ENCODE peak calls at places on chromosomes 13 and 19, in six cellular contexts. N, W, S, G, H and E are unnamed samples. For H3K4me1, the result is how much of the 10 kb centered on the place peaks cover.

GRCh38 chr19:57818378-57818777 is 3.7 kb upstream of the ZNF552 start:
- DNase-seq in N (no peak), W (no peak), S (no peak), G (no peak), H (no peak), E (no peak)

GRCh38 chr13:21567714-21568113 is 36.3 kb downstream of the MICU2 start:
- DNase-seq in N (no peak), W (no peak), S (no peak), G (no peak), H (no peak), E (no peak)

GRCh38 chr13:38473305-38473704 is 123.7 kb downstream of the UFM1 start:
- DNase-seq in N (no peak), W (no peak), S (no peak), G (no peak), H (no peak), E (no peak)

GRCh38 chr13:20772401-20773131 is 1.2 kb downstream of the EEF1AKMT1 start:
- DNase-seq in N (no peak), W (no peak), S (no peak), G (no peak), H (no peak), E (no peak)

GRCh38 chr13:98853791-98854191 is 101.3 kb upstream of the SLC15A1 start:
- DNase-seq in N (peak), W (no peak), S (no peak), G (no peak), H (no peak), E (no peak)

GRCh38 chr13:51780099-51780498 is 23.9 kb downstream of the DHRS12 start:
- DNase-seq in N (no peak), W (no peak), S (no peak), G (no peak), H (no peak), E (peak)

GRCh38 chr19:14410054-14410774 is 8.9 kb downstream of the DDX39A start:
- DNase-seq in N (no peak), W (no peak), S (no peak), G (no peak), H (no peak), E (peak)

GRCh38 chr13:46684287-46685001 is 112.5 kb downstream of the ESD start:
- DNase-seq in N (no peak), W (no peak), S (no peak), G (peak), H (no peak), E (no peak)

GRCh38 chr13:23159587-23160240 is 21.1 kb upstream of the SGCG start:
- DNase-seq in N (no peak), W (no peak), S (no peak), G (no peak), H (no peak), E (peak)

GRCh38 chr19:35055715-35056179 is 14.2 kb downstream of the HPN start:
- DNase-seq in N (no peak), W (no peak), S (no peak), G (no peak), H (no peak), E (no peak)

GRCh38 chr13:28199089-28199488 is 60.7 kb downstream of the PAN3 start:
- DNase-seq in N (no peak), W (no peak), S (no peak), G (no peak), H (no peak), E (no peak)

GRCh38 chr13:41751277-41751676 is 209.6 kb downstream of the VWA8 start:
- DNase-seq in N (no peak), W (peak), S (no peak), G (no peak), H (no peak), E (peak)

GRCh38 chr13:104473936-104474335 is 1407.7 kb upstream of the SLC10A2 start:
- DNase-seq in N (no peak), W (no peak), S (no peak), G (no peak), H (no peak), E (no peak)

GRCh38 chr19:38228005-38228377 is 4.0 kb upstream of the DPF1 start:
- DNase-seq in N (no peak), W (no peak), S (no peak), G (no peak), H (no peak), E (no peak)

GRCh38 chr13:19153782-19154450 is 27.7 kb downstream of the TUBA3C start:
- DNase-seq in N (no peak), W (no peak), S (no peak), G (no peak), H (no peak), E (no peak)

DNA sequence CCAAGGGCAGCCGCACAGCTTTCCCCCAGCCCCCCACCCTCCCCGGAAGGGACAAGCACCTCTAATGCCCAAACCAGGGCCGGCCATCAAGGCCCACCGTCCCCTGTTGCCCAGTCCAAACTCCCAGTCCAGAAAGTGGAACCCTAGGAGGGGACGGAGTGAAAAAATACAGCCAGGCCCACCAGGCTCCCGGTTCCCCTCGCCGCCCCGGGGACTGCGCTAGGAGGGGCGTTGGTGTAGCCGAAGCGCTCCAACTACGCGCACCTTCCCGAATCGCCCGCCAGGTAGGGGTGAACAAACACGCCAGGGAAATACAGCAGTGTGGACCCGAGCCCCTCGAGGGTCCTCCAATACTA is 1.3 kb downstream of the KLF16 start:
- DNase-seq in N (no peak), W (no peak), S (no peak), G (no peak), H (no peak), E (no peak)
- H3K4me1 ChIP-seq in N (half or more), W (under half), S (half or more), G (half or more), H (half or more), E (under half)

DNA sequence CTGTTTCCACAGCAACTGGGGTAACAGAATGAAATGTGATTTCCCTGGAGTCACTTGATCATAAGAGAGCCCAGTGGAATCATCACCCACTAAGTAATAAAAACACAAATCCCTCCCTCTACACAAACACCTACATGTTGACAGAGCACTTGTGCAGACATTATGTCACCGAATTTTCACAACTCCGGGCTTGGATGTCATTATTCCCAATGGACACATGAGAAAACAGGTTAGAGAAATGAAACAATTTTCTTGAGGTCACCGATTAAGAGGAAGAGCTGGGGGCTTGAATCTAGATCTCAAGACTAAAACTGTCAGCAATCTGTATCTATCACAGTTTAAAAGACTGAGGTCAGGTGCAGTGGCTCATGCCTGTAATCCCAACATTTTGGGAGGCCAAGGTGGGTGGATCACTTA is 3.1 kb downstream of the XRCC1 start:
- DNase-seq in N (no peak), W (no peak), S (no peak), G (no peak), H (no peak), E (no peak)
- H3K4me1 ChIP-seq in N (under half), W (under half), S (under half), G (under half), H (under half), E (under half)

DNA sequence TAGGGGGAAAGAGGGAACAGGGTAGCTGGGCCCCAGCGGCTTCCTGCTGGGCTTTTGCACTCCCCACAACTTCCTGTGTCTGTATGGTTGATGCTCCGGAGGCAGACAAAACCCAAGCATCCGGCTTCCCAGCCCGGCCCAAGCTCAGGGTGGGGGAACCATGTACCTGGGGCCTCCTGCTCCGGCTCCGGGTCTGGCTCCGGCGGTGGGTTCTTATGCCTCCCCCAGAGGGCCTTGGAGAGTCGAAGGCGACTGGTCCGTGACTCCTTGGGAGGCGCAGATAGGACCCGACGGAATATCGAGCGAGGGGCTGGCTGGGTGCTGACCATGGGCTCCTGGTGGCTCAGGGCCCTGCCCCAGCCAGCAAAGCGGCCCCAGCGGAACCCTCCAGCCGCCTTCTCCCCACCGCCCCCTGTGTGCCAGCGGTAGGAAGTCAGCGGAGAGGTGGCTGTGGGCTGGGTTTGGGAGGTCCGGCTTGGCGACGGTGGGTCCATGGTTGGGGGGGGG is 426 bp downstream of the RASAL3 start:
- DNase-seq in N (peak), W (no peak), S (no peak), G (no peak), H (no peak), E (no peak)
- H3K4me1 ChIP-seq in N (under half), W (under half), S (under half), G (under half), H (under half), E (under half)

DNA sequence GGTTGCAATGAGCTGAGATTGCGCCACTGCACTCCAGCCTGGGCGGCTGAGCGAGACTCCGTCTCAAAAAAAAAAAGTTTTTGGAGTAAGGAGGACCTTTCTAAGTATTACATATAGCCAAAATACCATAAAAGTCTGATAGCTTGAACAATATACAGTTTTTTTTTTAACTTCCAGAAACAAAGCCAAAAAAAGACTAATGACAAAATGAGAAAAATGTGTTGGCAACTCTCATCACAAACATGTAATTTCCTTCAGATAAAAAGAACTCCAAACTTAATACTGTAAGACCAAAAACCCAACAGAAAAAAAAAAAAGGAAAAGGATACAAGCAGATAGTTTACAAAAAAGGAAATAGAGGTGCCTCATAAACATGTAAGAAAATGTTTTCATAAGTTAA is 68.2 kb upstream of the MED4 start:
- DNase-seq in N (no peak), W (no peak), S (no peak), G (no peak), H (no peak), E (no peak)
- H3K4me1 ChIP-seq in N (under half), W (under half), S (under half), G (under half), H (under half), E (under half)

DNA sequence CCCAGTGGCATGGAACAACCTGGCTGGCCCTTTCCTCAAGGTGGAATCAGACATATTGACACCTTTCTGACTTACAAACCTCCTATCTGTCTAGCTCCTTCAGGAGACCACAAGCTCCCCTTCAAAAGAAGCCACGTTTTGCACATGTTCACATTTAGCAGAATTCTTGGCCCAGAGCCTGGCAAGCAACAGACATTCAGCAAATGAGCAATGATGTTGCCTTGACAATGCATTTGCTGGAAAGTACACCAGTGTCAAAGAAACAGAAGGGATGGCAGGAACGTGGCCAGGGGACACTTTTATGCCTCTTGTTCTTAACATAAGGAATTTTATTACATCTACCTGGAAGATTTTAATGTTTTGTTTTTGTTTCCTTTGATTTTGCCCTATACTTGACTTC is 85.5 kb upstream of the FGF14 start:
- DNase-seq in N (no peak), W (no peak), S (no peak), G (no peak), H (no peak), E (no peak)
- H3K4me1 ChIP-seq in N (under half), W (under half), S (under half), G (under half), H (under half), E (under half)

GRCh38 chr19:47729799-47730520 is 15.4 kb upstream of the NOP53 start:
- DNase-seq in N (peak), W (peak), S (peak), G (no peak), H (peak), E (peak)

GRCh38 chr19:47729468-47729798 is 15.9 kb upstream of the NOP53 start:
- DNase-seq in N (peak), W (peak), S (peak), G (no peak), H (peak), E (peak)

GRCh38 chr19:47726467-47726866 is 13.2 kb downstream of the EHD2 start:
- DNase-seq in N (no peak), W (no peak), S (no peak), G (no peak), H (no peak), E (no peak)

GRCh38 chr19:47723573-47723923 is 10.3 kb downstream of the EHD2 start:
- DNase-seq in N (peak), W (peak), S (no peak), G (no peak), H (peak), E (peak)

GRCh38 chr19:47725759-47726401 is 12.7 kb downstream of the EHD2 start:
- DNase-seq in N (no peak), W (peak), S (no peak), G (no peak), H (no peak), E (no peak)
- H3K4me1 ChIP-seq in N (under half), W (under half), S (under half), G (under half), H (half or more), E (under half)

DNA sequence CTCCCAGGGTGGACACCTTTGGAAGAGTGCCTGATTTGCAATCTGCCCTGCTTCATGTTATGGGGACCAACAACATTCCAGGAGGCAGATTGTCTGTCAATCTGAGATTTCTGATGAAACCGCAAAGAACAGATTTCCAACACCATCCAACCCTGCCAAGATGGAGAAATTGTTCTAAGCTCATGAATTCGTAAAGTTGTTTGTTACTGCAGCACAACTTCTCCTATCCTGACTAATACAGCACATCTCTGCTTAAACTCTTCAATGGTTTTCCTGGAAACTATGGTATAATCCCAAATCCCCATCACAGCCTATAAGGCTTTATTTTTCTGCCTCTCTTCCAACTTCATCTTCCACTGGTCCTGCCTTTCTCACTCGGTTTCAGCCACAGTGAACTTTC is 210.3 kb upstream of the TSHZ3 start:
- DNase-seq in N (no peak), W (no peak), S (no peak), G (no peak), H (no peak), E (no peak)
- H3K4me1 ChIP-seq in N (under half), W (under half), S (under half), G (under half), H (under half), E (under half)

GRCh38 chr19:3403489-3404323 is 37.3 kb downstream of the NFIC start:
- DNase-seq in N (peak), W (peak), S (peak), G (no peak), H (peak), E (peak)
- H3K4me1 ChIP-seq in N (under half), W (half or more), S (under half), G (under half), H (half or more), E (under half)

DNA sequence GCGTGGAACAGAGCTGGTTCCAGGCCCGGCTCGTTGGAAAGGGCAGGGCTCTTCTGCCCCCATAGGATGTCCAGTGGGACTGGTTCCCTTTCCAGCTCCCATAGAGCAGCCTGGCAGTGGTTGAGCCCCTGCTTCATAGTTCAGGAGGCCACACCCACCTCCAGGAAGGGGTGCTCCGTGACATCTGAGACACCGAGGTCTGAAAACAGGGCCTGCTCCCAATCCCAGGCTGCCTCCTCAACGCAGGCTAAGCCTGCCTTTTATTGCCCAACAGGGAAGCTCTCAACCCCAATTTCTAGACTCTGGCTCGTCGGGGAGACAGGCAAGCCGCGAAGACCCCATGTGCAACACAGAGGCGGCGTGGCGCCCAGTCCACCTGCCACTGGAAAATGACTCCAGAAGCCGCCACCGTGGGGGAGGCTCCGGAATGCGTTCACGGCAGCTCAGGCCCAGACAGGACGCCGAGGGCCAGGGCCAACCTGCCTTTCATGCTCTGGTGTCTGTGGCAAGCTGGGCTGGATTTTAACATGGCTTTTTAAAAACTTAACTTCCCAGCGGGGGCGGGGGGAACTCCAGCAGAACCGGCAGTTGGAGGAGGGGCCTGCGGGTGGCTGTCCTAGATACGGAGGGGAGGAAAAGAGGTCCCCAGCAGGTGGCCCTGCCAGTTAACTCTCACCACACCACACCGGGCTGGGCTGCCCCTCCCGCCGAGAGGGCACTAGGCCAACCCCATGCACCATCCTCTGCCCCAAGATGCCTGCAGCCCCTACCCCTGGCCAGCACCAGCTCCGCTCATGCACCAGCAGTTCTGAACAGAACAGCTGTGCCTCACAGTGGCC is 17.9 kb upstream of the TINCR start:
- DNase-seq in N (no peak), W (peak), S (no peak), G (peak), H (no peak), E (peak)
- H3K4me1 ChIP-seq in N (under half), W (under half), S (under half), G (under half), H (under half), E (under half)